ENCODE peak calls at places on chromosome 12, in seven cellular contexts. T is stomach, M is breast epithelium, H is A549, K is heart left ventricle, D is psoas muscle, X is MM.1S. B is an unnamed sample. For H3K4me1, the result is how much of the 10 kb centered on the place peaks cover.

GRCh38 chr12:131430158-131430772 is 280.6 kb upstream of the SFSWAP start:
- DNase-seq in K (no peak), X (no peak), M (no peak), D (no peak), H (no peak), T (peak), B (no peak)

GRCh38 chr12:9365296-9365695 is 157.1 kb upstream of the PZP start:
- DNase-seq in X (no peak), H (no peak), D (no peak), K (no peak), T (no peak), M (no peak), B (no peak)

GRCh38 chr12:32753605-32754004 is 2.1 kb downstream of the YARS2 start:
- DNase-seq in X (no peak), D (no peak), K (no peak), T (no peak), H (no peak), M (no peak), B (no peak)

GRCh38 chr12:90015228-90015627 is 306.6 kb upstream of the ATP2B1 start:
- DNase-seq in H (no peak), K (no peak), X (no peak), T (no peak), M (no peak), D (no peak), B (no peak)

GRCh38 chr12:15830538-15830937 is 41.4 kb upstream of the EPS8 start:
- DNase-seq in H (no peak), X (no peak), K (no peak), M (no peak), T (no peak), D (no peak), B (no peak)

GRCh38 chr12:127235771-127236170 is 1031.2 kb upstream of the TMEM132C start:
- DNase-seq in K (no peak), M (no peak), T (no peak), X (no peak), H (no peak), D (no peak), B (no peak)

GRCh38 chr12:113222730-113223531 is 1.7 kb downstream of the TPCN1 start:
- DNase-seq in H (peak), T (peak), X (no peak), M (peak), K (peak), D (peak), B (peak)

GRCh38 chr12:50005150-50005549 is 20.1 kb downstream of the RACGAP1 start:
- DNase-seq in K (no peak), D (no peak), M (no peak), T (no peak), X (no peak), H (no peak), B (no peak)

GRCh38 chr12:19741132-19741489 is 301.8 kb downstream of the AEBP2 start:
- DNase-seq in D (no peak), K (no peak), T (no peak), M (no peak), H (no peak), X (no peak), B (no peak)

GRCh38 chr12:9711664-9712063 is 21.2 kb downstream of the CLECL1 start:
- DNase-seq in X (no peak), K (no peak), D (no peak), M (no peak), T (no peak), H (no peak), B (no peak)

GRCh38 chr12:106345739-106346138 is 11.8 kb upstream of the POLR3B start:
- DNase-seq in T (peak), H (peak), X (no peak), D (no peak), K (peak), M (no peak), B (no peak)

GRCh38 chr12:12229556-12230092 is 37.2 kb downstream of the LRP6 start:
- DNase-seq in H (no peak), X (no peak), T (no peak), K (no peak), D (no peak), M (no peak), B (no peak)

GRCh38 chr12:19529933-19530630 is 90.8 kb downstream of the AEBP2 start:
- DNase-seq in M (no peak), K (no peak), H (no peak), X (no peak), D (no peak), T (no peak), B (no peak)

GRCh38 chr12:116053479-116054195 is 223.9 kb downstream of the MED13L start:
- DNase-seq in X (no peak), H (peak), K (peak), M (no peak), D (no peak), T (no peak), B (peak)

GRCh38 chr12:58489394-58489793 is 430.9 kb downstream of the LRIG3 start:
- DNase-seq in H (no peak), X (no peak), T (no peak), K (no peak), M (no peak), D (no peak), B (no peak)

GRCh38 chr12:12890492-12890814 is 909 bp upstream of the GPRC5A start:
- DNase-seq in D (no peak), H (no peak), M (no peak), K (no peak), T (peak), X (no peak), B (no peak)

GRCh38 chr12:124567673-124568373 is 411 bp upstream of the NCOR2 start:
- DNase-seq in H (peak), D (peak), T (peak), X (peak), K (peak), M (peak), B (peak)

GRCh38 chr12:108102363-108102762 is 26.7 kb upstream of the WSCD2 start:
- DNase-seq in K (no peak), H (no peak), D (no peak), X (no peak), T (no peak), M (no peak), B (no peak)

GRCh38 chr12:117439531-117440001 is 78.1 kb upstream of the NOS1 start:
- DNase-seq in X (no peak), M (no peak), D (peak), K (peak), H (no peak), T (no peak), B (no peak)

GRCh38 chr12:7374423-7375144 is 69.4 kb downstream of the CD163L1 start:
- DNase-seq in M (no peak), D (peak), H (peak), K (peak), X (peak), T (no peak), B (peak)

GRCh38 chr12:53550595-53550994 is 43.3 kb upstream of the NPFF start:
- DNase-seq in K (no peak), M (no peak), X (no peak), D (no peak), T (no peak), H (no peak), B (no peak)

GRCh38 chr12:98725481-98726247 is 80.6 kb downstream of the APAF1 start:
- DNase-seq in M (no peak), K (no peak), X (peak), H (peak), T (no peak), D (peak), B (no peak)

GRCh38 chr12:8887285-8887715 is 27.0 kb upstream of the PHC1 start:
- DNase-seq in X (no peak), D (no peak), T (no peak), H (no peak), M (no peak), K (no peak), B (no peak)

GRCh38 chr12:62123721-62124203 is 136.4 kb upstream of the USP15 start:
- DNase-seq in X (peak), M (no peak), H (peak), K (no peak), D (no peak), T (peak), B (no peak)

GRCh38 chr12:33192226-33192625 is 247.4 kb downstream of the SYT10 start:
- DNase-seq in M (no peak), K (no peak), X (no peak), H (no peak), D (no peak), T (no peak), B (no peak)

GRCh38 chr12:57342207-57342691 is 88.6 kb downstream of the R3HDM2 start:
- DNase-seq in K (peak), M (no peak), D (no peak), X (no peak), T (no peak), H (peak), B (no peak)

GRCh38 chr12:92943482-92944250 is 14.6 kb upstream of the EEA1 start:
- DNase-seq in H (no peak), M (no peak), D (no peak), T (no peak), X (peak), K (no peak), B (no peak)

GRCh38 chr12:23847857-23848256 is 101.6 kb downstream of the SOX5 start:
- DNase-seq in H (no peak), X (no peak), D (no peak), T (no peak), M (no peak), K (no peak), B (no peak)

GRCh38 chr12:61536525-61536924 is 723.7 kb upstream of the USP15 start:
- DNase-seq in X (no peak), D (no peak), K (no peak), H (no peak), M (no peak), T (no peak), B (no peak)

GRCh38 chr12:47735649-47736048 is 10.4 kb upstream of the ENDOU start:
- DNase-seq in M (no peak), T (no peak), X (no peak), D (no peak), K (no peak), H (no peak), B (no peak)

GRCh38 chr12:47736216-47736615 is 10.9 kb upstream of the ENDOU start:
- DNase-seq in H (no peak), M (no peak), T (no peak), X (no peak), D (no peak), K (no peak), B (no peak)

GRCh38 chr12:47733142-47733541 is 7.9 kb upstream of the ENDOU start:
- DNase-seq in H (no peak), D (no peak), T (no peak), M (no peak), X (no peak), K (no peak), B (no peak)

GRCh38 chr12:47736877-47737676 is 11.8 kb upstream of the ENDOU start:
- DNase-seq in M (no peak), X (no peak), K (peak), H (no peak), D (peak), T (peak), B (peak)

DNA sequence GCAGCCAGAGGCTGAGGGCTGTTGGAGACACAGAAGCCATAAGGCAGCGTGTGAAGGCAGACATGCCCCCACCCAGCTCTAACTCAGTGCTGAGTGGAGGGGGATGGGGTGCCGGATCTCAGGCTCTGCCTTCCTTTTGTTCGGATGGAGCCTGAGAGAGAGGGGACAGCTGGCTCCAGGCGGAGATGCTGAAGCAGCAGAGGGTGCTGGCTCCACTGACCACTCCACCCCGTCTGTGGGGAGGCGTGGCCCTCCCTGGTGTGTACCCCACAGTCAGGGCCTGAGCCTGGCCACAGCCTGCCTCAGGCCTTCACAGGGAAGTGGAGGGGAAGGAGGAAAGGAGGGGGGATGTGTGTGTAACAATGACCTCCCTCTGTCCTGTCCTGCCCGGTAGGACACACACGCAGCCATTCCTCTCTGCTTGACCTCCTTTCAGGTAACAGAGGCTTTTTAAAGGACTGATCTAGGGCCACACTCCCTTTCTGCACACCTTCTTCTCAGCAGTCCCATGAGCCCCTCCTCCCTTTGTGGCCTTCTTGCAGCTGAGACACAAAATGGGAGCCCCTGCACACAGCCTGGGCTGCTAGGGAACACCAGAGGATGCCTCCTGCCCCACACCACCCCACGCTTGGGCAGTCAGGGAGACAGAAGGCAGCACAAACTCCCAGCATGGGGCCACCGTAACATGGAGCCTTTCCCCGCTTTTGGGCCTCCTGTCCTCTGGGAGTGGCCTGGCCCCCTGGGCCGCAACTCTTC is 9.6 kb upstream of the ENDOU start:
- DNase-seq in K (no peak), X (no peak), D (no peak), H (no peak), T (no peak), M (no peak), B (no peak)
- H3K27ac ChIP-seq in K (peak), X (no peak), D (peak), H (no peak), T (peak), M (peak), B (no peak)

DNA sequence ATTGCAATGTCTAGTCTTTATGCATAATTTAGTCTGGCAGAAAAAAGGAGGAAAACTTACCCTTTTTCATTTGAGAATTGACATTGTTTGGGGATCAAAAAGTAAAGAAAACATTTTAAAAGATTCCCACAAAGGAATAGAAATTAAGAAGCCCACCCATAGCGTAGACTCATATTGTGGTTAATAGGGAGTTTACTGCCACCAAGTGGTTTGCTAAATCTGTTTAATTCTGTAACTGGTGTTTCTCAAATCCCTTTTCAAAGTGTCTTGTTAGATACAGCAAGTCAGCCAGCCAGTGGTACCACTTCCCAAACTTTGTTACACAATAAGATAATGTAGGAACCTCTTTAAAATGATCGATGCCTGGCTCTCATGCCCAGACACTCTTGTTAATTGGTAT is 180.3 kb downstream of the IPO8 start:
- DNase-seq in T (no peak), H (peak), X (no peak), D (no peak), M (no peak), K (no peak), B (no peak)
- TF ChIP-seq CTCF in T (no peak), H (peak), X (no peak), D (peak), M (no peak), K (no peak), B (peak)

GRCh38 chr12:66692986-66693385 is 14.1 kb upstream of the GRIP1 start:
- DNase-seq in T (no peak), X (no peak), H (no peak), M (no peak), K (no peak), D (no peak), B (no peak)
- H3K4me1 ChIP-seq in T (under half), X (under half), H (under half), M (under half), K (under half), D (under half), B (under half)

GRCh38 chr12:120264086-120264485 is 1.4 kb downstream of the PXN start:
- DNase-seq in D (no peak), M (no peak), T (no peak), X (no peak), H (no peak), K (no peak), B (peak)

GRCh38 chr12:120266180-120266535 is 628 bp upstream of the PXN start:
- DNase-seq in D (no peak), T (no peak), H (no peak), M (no peak), K (no peak), X (no peak), B (no peak)

GRCh38 chr12:120264511-120265202 is 873 bp downstream of the PXN start:
- DNase-seq in K (no peak), D (no peak), H (no peak), T (no peak), M (peak), X (no peak), B (peak)

GRCh38 chr12:120265483-120266179 is at the start of gene PXN:
- DNase-seq in K (peak), H (peak), X (peak), D (peak), M (peak), T (peak), B (peak)

DNA sequence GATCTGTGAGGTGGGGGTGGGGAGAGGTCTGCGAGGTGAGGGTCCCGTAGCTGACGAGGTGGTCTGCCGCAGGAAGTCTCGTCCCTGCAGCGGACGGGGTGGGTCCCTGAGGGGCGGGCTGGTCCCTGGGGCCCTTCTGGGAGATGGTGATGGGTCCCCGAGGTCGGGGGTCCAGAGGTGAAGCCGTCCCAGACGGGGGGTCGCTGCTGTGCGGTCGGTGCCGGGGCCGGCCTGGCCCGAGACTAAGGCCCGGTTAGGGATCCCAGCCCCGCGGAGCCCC is 387 bp downstream of the PXN start:
- DNase-seq in M (no peak), H (no peak), K (peak), X (no peak), D (no peak), T (no peak), B (no peak)
- H3K27ac ChIP-seq in M (peak), H (peak), K (peak), X (no peak), D (peak), T (peak), B (peak)

GRCh38 chr12:2682301-2683282 is 112.2 kb upstream of the FKBP4 start:
- DNase-seq in K (no peak), H (peak), D (no peak), M (no peak), X (peak), T (no peak), B (no peak)
- TF ChIP-seq CTCF in K (no peak), H (peak), D (peak), M (no peak), X (peak), T (no peak), B (peak)

GRCh38 chr12:47822386-47822785 is 2.7 kb upstream of the HDAC7 start:
- DNase-seq in K (peak), D (peak), X (no peak), M (no peak), H (no peak), T (no peak), B (no peak)
- H3K4me1 ChIP-seq in K (under half), D (under half), X (half or more), M (under half), H (half or more), T (half or more), B (under half)

DNA sequence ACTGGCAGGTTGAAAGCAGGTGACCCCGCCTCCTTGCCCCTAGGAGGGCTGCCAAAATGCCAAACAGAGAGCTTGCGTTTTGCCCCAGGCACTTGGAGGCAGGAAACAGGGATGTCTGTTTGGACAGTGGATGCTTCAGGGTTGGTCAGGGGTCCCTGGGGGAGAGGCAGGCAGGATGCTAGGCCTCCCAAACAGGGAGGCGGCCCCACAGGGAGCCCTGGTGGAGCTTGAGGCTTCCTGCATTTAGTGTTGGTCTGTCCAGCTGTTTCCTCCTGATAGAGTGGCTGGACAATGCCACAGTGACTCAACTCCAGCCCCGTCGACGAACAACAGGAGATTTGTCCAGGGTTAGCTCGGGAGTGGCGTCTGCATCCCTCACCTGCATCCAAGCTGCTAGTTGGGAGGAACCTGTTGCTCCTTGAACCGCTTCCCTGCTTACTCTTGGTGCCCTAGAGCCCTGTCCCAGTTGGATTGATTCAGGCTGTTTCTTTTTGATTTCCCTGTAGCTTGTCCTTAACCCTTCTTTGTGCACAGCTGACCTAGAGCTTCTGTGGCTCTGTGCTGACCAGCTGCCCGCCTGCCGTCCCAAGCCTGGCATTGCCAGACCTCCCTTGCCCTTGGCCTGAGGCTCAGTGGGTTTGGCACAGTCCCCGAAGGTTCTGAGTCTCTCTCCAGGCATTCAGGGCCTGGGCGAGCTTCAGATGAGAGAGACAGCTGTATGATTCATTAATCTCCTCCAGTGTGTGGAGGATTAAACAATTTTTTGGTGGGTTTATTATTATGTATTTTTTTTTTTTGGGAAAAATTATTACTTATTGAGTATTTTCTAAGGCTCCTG is 45.9 kb downstream of the TSPAN9 start:
- DNase-seq in H (no peak), T (no peak), X (no peak), D (peak), M (peak), K (peak), B (no peak)
- H3K27ac ChIP-seq in H (no peak), T (peak), X (no peak), D (peak), M (peak), K (peak), B (peak)

B was measured in right lobe of liver.